ENCODE peak calls at places on chromosomes 2 and 18, in four cellular contexts. One of them, this sample, is unnamed.

GRCh38 chr2:99205491-99205890 is 24.5 kb downstream of the MRPL30 start:
- DNase-seq in neural progenitor cell: no peak
- DNase-seq in AG08396: no peak
- DNase-seq in CD8-positive, alpha-beta T cell: no peak
- DNase-seq in this sample: peak

GRCh38 chr2:149375801-149376349 is 45.5 kb downstream of the LYPD6 start:
- DNase-seq in neural progenitor cell: peak
- DNase-seq in AG08396: no peak
- DNase-seq in CD8-positive, alpha-beta T cell: no peak
- DNase-seq in this sample: no peak

GRCh38 chr2:74540291-74540690 is 10.6 kb downstream of the HTRA2 start:
- DNase-seq in neural progenitor cell: no peak
- DNase-seq in AG08396: no peak
- DNase-seq in CD8-positive, alpha-beta T cell: no peak
- DNase-seq in this sample: no peak

GRCh38 chr18:46434629-46435028 is 222.4 kb downstream of the LOXHD1 start:
- DNase-seq in neural progenitor cell: no peak
- DNase-seq in AG08396: no peak
- DNase-seq in CD8-positive, alpha-beta T cell: no peak
- DNase-seq in this sample: no peak

GRCh38 chr18:36188912-36189311 is 1.6 kb downstream of the MOCOS start:
- DNase-seq in neural progenitor cell: peak
- DNase-seq in AG08396: no peak
- DNase-seq in CD8-positive, alpha-beta T cell: no peak
- DNase-seq in this sample: no peak

GRCh38 chr2:34096552-34097171 is 497.6 kb upstream of the FAM98A start:
- DNase-seq in neural progenitor cell: peak
- DNase-seq in AG08396: peak
- DNase-seq in CD8-positive, alpha-beta T cell: peak
- DNase-seq in this sample: peak

GRCh38 chr2:232633413-232634318 is at the start of gene EFHD1:
- DNase-seq in neural progenitor cell: peak
- DNase-seq in AG08396: peak
- DNase-seq in CD8-positive, alpha-beta T cell: peak
- DNase-seq in this sample: peak

GRCh38 chr2:82837588-82838304 is 1621.3 kb downstream of the SUCLG1 start:
- DNase-seq in neural progenitor cell: no peak
- DNase-seq in AG08396: no peak
- DNase-seq in CD8-positive, alpha-beta T cell: no peak
- DNase-seq in this sample: no peak

GRCh38 chr18:76448262-76449109 is 46.6 kb downstream of the ZNF516 start:
- DNase-seq in neural progenitor cell: no peak
- DNase-seq in AG08396: no peak
- DNase-seq in CD8-positive, alpha-beta T cell: peak
- DNase-seq in this sample: no peak

This sample was measured in endodermal cell.